ENCODE peak calls at places on chromosomes 5 and 9, in eight cellular contexts. R is nucleus accumbens, L is choroid plexus epithelial cell, F is GM04504, T is NCI-H2029 treated with DMSO at 0.1 percent for 48 hours, C is ELR, K is progenitor cell of endocrine pancreas, O is NCI-H524 treated with DMSO at 0.1 percent for 48 hours. B is an unnamed sample.

GRCh38 chr9:129889461-129889935 is 54.2 kb downstream of the USP20 start:
- DNase-seq in R (no peak), L (no peak), O (no peak), C (no peak), T (no peak), K (no peak), F (no peak), B (no peak)

GRCh38 chr5:95261369-95262175 is 23.3 kb downstream of the MCTP1 start:
- DNase-seq in L (peak), T (peak), O (no peak), K (no peak), R (no peak), F (no peak), C (peak), B (no peak)

GRCh38 chr5:121630402-121630801 is 221.3 kb upstream of the FTMT start:
- DNase-seq in F (no peak), O (no peak), L (peak), C (peak), T (no peak), R (no peak), K (no peak), B (no peak)

GRCh38 chr5:131163315-131164119 is 1.5 kb downstream of the HINT1 start:
- DNase-seq in F (no peak), T (no peak), C (peak), R (no peak), K (no peak), O (no peak), L (peak), B (no peak)

GRCh38 chr5:9395736-9396135 is 150.1 kb downstream of the SEMA5A start:
- DNase-seq in F (no peak), C (no peak), R (no peak), O (no peak), K (no peak), L (no peak), T (no peak), B (no peak)

GRCh38 chr5:80959768-80960442 is at the start of gene RASGRF2:
- DNase-seq in L (peak), C (peak), O (peak), K (peak), R (no peak), F (no peak), T (no peak), B (peak)

GRCh38 chr5:138748630-138749081 is 4.6 kb upstream of the CTNNA1 start:
- DNase-seq in F (no peak), L (peak), C (peak), K (no peak), R (no peak), O (no peak), T (no peak), B (no peak)

GRCh38 chr5:103866169-103866568 is 303.6 kb upstream of the NUDT12 start:
- DNase-seq in K (no peak), O (no peak), C (peak), R (no peak), L (peak), T (no peak), F (no peak), B (no peak)

GRCh38 chr9:122141671-122142070 is 17.9 kb downstream of the NDUFA8 start:
- DNase-seq in R (no peak), K (no peak), T (no peak), C (no peak), O (no peak), F (no peak), L (no peak), B (no peak)

GRCh38 chr9:122463828-122464632 is 13.7 kb downstream of the OR1J1 start:
- DNase-seq in K (no peak), C (peak), L (peak), T (peak), F (no peak), O (peak), R (no peak), B (no peak)

GRCh38 chr9:112331676-112331955 is 1.8 kb downstream of the PTBP3 start:
- DNase-seq in O (no peak), C (peak), K (no peak), L (no peak), T (no peak), F (no peak), R (no peak), B (no peak)

GRCh38 chr5:159156426-159156835 is 52.9 kb downstream of the RNF145 start:
- DNase-seq in F (no peak), O (no peak), T (no peak), K (no peak), L (no peak), R (no peak), C (no peak), B (no peak)

GRCh38 chr9:93582115-93582514 is 5.7 kb downstream of the PHF2 start:
- DNase-seq in R (no peak), L (peak), F (no peak), C (no peak), O (no peak), K (no peak), T (peak), B (no peak)

GRCh38 chr5:132437604-132438275 is 52.8 kb downstream of the IRF1 start:
- DNase-seq in L (peak), O (no peak), K (no peak), T (no peak), R (no peak), F (peak), C (peak), B (no peak)

GRCh38 chr5:172142709-172143215 is 45.3 kb downstream of the STK10 start:
- DNase-seq in O (no peak), L (peak), F (no peak), R (no peak), K (no peak), C (no peak), T (no peak), B (no peak)

GRCh38 chr9:129058965-129059795 is 21.7 kb upstream of the DOLPP1 start:
- DNase-seq in O (no peak), C (peak), R (no peak), K (no peak), T (no peak), L (peak), F (no peak), B (no peak)

GRCh38 chr5:6868170-6868569 is 154.9 kb downstream of the TENT4A start:
- DNase-seq in O (no peak), L (no peak), F (no peak), R (peak), C (no peak), T (no peak), K (no peak), B (no peak)

GRCh38 chr5:100505984-100506670 is 29.0 kb upstream of the FAM174A start:
- DNase-seq in R (no peak), K (no peak), F (peak), C (peak), T (no peak), O (no peak), L (peak), B (no peak)

B was measured in ecto neural progenitor cell.